ENCODE peak calls at places on chromosomes 12 and 14, in nine cellular contexts. E, A, P, W, B, C, Q, L and I are unnamed samples.

GRCh38 chr14:66405158-66405557 is 81.0 kb upstream of the CCDC196 start:
- DNase-seq in E (no peak), A (no peak), P (no peak), W (no peak), B (no peak), C (peak), Q (peak), L (no peak), I (no peak)

GRCh38 chr12:45703942-45704341 is 25.6 kb upstream of the ARID2 start:
- DNase-seq in E (no peak), A (no peak), P (no peak), W (no peak), B (no peak), C (peak), Q (no peak), L (no peak), I (no peak)

GRCh38 chr14:71538949-71539659 is 393.1 kb upstream of the RGS6 start:
- DNase-seq in E (no peak), A (no peak), P (no peak), W (no peak), B (no peak), C (peak), Q (no peak), L (no peak), I (no peak)

GRCh38 chr12:114841557-114842251 is 157.7 kb upstream of the TBX3 start:
- DNase-seq in E (no peak), A (no peak), P (no peak), W (no peak), B (peak), C (no peak), Q (no peak), L (no peak), I (no peak)

GRCh38 chr12:106248177-106248848 is 493 bp upstream of the CKAP4 start:
- DNase-seq in E (peak), A (no peak), P (no peak), W (peak), B (no peak), C (peak), Q (peak), L (no peak), I (no peak)

GRCh38 chr12:91219511-91219910 is 36.9 kb upstream of the DCN start:
- DNase-seq in E (no peak), A (no peak), P (no peak), W (no peak), B (no peak), C (peak), Q (peak), L (no peak), I (no peak)

GRCh38 chr14:90532826-90533525 is 136.1 kb downstream of the CALM1 start:
- DNase-seq in E (no peak), A (no peak), P (no peak), W (no peak), B (no peak), C (no peak), Q (no peak), L (no peak), I (no peak)

GRCh38 chr14:70009961-70010360 is 130.7 kb downstream of the SMOC1 start:
- DNase-seq in E (no peak), A (no peak), P (no peak), W (no peak), B (no peak), C (no peak), Q (no peak), L (no peak), I (no peak)

GRCh38 chr14:34355584-34356266 is 106.3 kb downstream of the SPTSSA start:
- DNase-seq in E (peak), A (no peak), P (no peak), W (no peak), B (no peak), C (peak), Q (peak), L (no peak), I (no peak)

GRCh38 chr12:105570944-105571343 is 240.5 kb downstream of the C12orf75 start:
- DNase-seq in E (no peak), A (no peak), P (no peak), W (no peak), B (no peak), C (no peak), Q (no peak), L (no peak), I (no peak)

GRCh38 chr12:127127887-127128286 is 1139.1 kb upstream of the TMEM132C start:
- DNase-seq in E (no peak), A (no peak), P (no peak), W (no peak), B (no peak), C (no peak), Q (no peak), L (no peak), I (no peak)

GRCh38 chr14:72463291-72463866 is 430.5 kb downstream of the DPF3 start:
- DNase-seq in E (no peak), A (no peak), P (no peak), W (no peak), B (no peak), C (peak), Q (peak), L (no peak), I (no peak)

GRCh38 chr12:18224745-18225144 is 36.6 kb upstream of the PIK3C2G start:
- DNase-seq in E (no peak), A (no peak), P (peak), W (no peak), B (no peak), C (peak), Q (peak), L (no peak), I (no peak)

GRCh38 chr14:90381999-90382451 is 14.8 kb upstream of the CALM1 start:
- DNase-seq in E (peak), A (no peak), P (no peak), W (peak), B (no peak), C (no peak), Q (no peak), L (no peak), I (no peak)